ENCODE peak calls at places on chromosomes 16 and 17, in five cellular contexts. H is T-cell; U is IMR-90; S is NCI-H460; C is stimulated activated effector memory CD8-positive, alpha-beta T cell treated with anti-CD3 and anti-CD28 coated beads, Interleukin-12 subunit alpha, Interleukin-12 subunit beta, amount 100 ng/mL, for 72 hours. Q is an unnamed sample.

GRCh38 chr17:29649359-29649758 is 26.6 kb upstream of the CORO6 start:
- DNase-seq in H (no peak), C (no peak), U (no peak), S (no peak), Q (no peak)

GRCh38 chr16:85670840-85671239 is 17.9 kb downstream of the GINS2 start:
- DNase-seq in C (no peak), S (no peak), U (no peak), H (no peak), Q (no peak)

GRCh38 chr16:82439678-82440293 is 187.0 kb upstream of the CDH13 start:
- DNase-seq in C (no peak), S (peak), U (peak), H (no peak), Q (no peak)

GRCh38 chr16:57994778-57995177 is 5.7 kb downstream of the ZNF319 start:
- DNase-seq in U (peak), H (peak), C (no peak), S (peak), Q (no peak)

GRCh38 chr16:71412270-71413160 is 29.3 kb downstream of the TLE7 start:
- DNase-seq in H (peak), C (peak), S (peak), U (peak), Q (peak)

GRCh38 chr17:57948555-57949420 is 6.4 kb downstream of the CUEDC1 start:
- DNase-seq in H (no peak), S (peak), C (no peak), U (peak), Q (peak)

GRCh38 chr16:56938664-56939513 is 6.9 kb downstream of the HERPUD1 start:
- DNase-seq in U (no peak), C (peak), S (no peak), H (no peak), Q (no peak)

GRCh38 chr16:51137097-51137496 is 14.0 kb downstream of the SALL1 start:
- DNase-seq in H (no peak), S (no peak), U (no peak), C (no peak), Q (no peak)

GRCh38 chr16:49052846-49053245 is 228.8 kb downstream of the CBLN1 start:
- DNase-seq in C (no peak), S (no peak), U (no peak), H (no peak), Q (no peak)

GRCh38 chr17:76558210-76559095 is 18.6 kb downstream of the PRCD start:
- DNase-seq in H (no peak), U (peak), C (no peak), S (peak), Q (no peak)

GRCh38 chr16:20339744-20340143 is 12.4 kb upstream of the GP2 start:
- DNase-seq in C (no peak), S (no peak), H (no peak), U (no peak), Q (no peak)

GRCh38 chr17:21077286-21077685 is 34.5 kb upstream of the USP22 start:
- DNase-seq in C (no peak), S (no peak), H (no peak), U (no peak), Q (no peak)

GRCh38 chr16:81601008-81601428 is 156.4 kb downstream of the CMIP start:
- DNase-seq in U (peak), S (no peak), H (no peak), C (no peak), Q (no peak)

GRCh38 chr17:17682293-17682736 is 1.1 kb downstream of the RAI1 start:
- DNase-seq in S (no peak), U (no peak), C (peak), H (no peak), Q (peak)

GRCh38 chr17:40111221-40112128 is 10.3 kb upstream of the MSL1 start:
- DNase-seq in U (peak), H (peak), C (peak), S (peak), Q (peak)

GRCh38 chr16:3963203-3963602 is 82.7 kb upstream of the CREBBP start:
- DNase-seq in C (no peak), U (no peak), H (peak), S (no peak), Q (no peak)

GRCh38 chr16:69924777-69925191 is 26.4 kb upstream of the CLEC18A start:
- DNase-seq in S (no peak), H (no peak), U (peak), C (no peak), Q (no peak)

GRCh38 chr16:27318399-27319256 is 4.9 kb downstream of the IL4R start:
- DNase-seq in H (peak), C (peak), S (no peak), U (peak), Q (no peak)

GRCh38 chr17:45227101-45227591 is 5.5 kb downstream of the FMNL1 start:
- DNase-seq in U (no peak), H (no peak), S (no peak), C (no peak), Q (no peak)

GRCh38 chr16:2042171-2042570 is 5.5 kb downstream of the NTHL1 start:
- DNase-seq in U (no peak), S (no peak), C (no peak), H (no peak), Q (no peak)

GRCh38 chr17:81400154-81400938 is 5.1 kb downstream of the BAHCC1 start:
- DNase-seq in H (no peak), C (no peak), U (peak), S (no peak), Q (peak)

GRCh38 chr17:36993227-36993626 is 44.5 kb downstream of the AATF start:
- DNase-seq in S (no peak), C (no peak), U (no peak), H (no peak), Q (no peak)

GRCh38 chr17:81282141-81282540 is 13.0 kb downstream of the SLC38A10 start:
- DNase-seq in U (no peak), C (no peak), S (no peak), H (no peak), Q (no peak)

GRCh38 chr16:67164599-67165061 is at the start of gene HSF4:
- DNase-seq in C (no peak), U (no peak), S (peak), H (no peak), Q (no peak)

GRCh38 chr16:81697321-81697885 is 81.7 kb upstream of the PLCG2 start:
- DNase-seq in S (peak), C (peak), H (no peak), U (peak), Q (peak)

GRCh38 chr16:70441406-70441990 is 2.6 kb upstream of the ST3GAL2 start:
- DNase-seq in C (no peak), H (no peak), U (no peak), S (no peak), Q (no peak)

GRCh38 chr17:17152385-17152784 is 53.7 kb downstream of the PLD6 start:
- DNase-seq in H (no peak), U (no peak), C (no peak), S (no peak), Q (no peak)

GRCh38 chr17:82780195-82780594 is 28.3 kb downstream of the TBCD start:
- DNase-seq in H (no peak), C (no peak), S (no peak), U (no peak), Q (no peak)

GRCh38 chr16:60729052-60729451 is 1307.2 kb downstream of the CDH8 start:
- DNase-seq in U (no peak), H (no peak), C (no peak), S (no peak), Q (no peak)

GRCh38 chr16:68506331-68507053 is 32.6 kb upstream of the ZFP90 start:
- DNase-seq in U (peak), H (no peak), C (no peak), S (no peak), Q (no peak)

GRCh38 chr16:47258874-47259461 is 115.2 kb upstream of the NETO2 start:
- DNase-seq in U (peak), C (no peak), H (no peak), S (peak), Q (peak)